ENCODE peak calls at places on chromosome 21, in four cellular contexts. One of them, this sample, is unnamed.
A peak's percentile ranks its signal among the peaks of the same experiment; 100 is the strongest.

GRCh38 chr21:18951291-18952038 is 547.9 kb upstream of the TMPRSS15 start:
- DNase-seq in fibroblast of the aortic adventitia: no peak
- DNase-seq in fibroblast of lung: no peak
- DNase-seq in brain microvascular endothelial cell: no peak
- DNase-seq in this sample: no peak

GRCh38 chr21:39006653-39007417 is 176.4 kb downstream of the PSMG1 start:
- DNase-seq in fibroblast of the aortic adventitia: peak; percentile 91
- DNase-seq in fibroblast of lung: peak; percentile 63
- DNase-seq in brain microvascular endothelial cell: no peak
- DNase-seq in this sample: no peak

GRCh38 chr21:43645414-43645891 is 13.8 kb downstream of the HSF2BP start:
- DNase-seq in fibroblast of the aortic adventitia: peak; percentile 84
- DNase-seq in fibroblast of lung: peak; percentile 80
- DNase-seq in brain microvascular endothelial cell: peak; percentile 84
- DNase-seq in this sample: peak; percentile 35

GRCh38 chr21:9837946-9838801 is 683.2 kb upstream of the TPTE start:
- DNase-seq in fibroblast of the aortic adventitia: no peak
- DNase-seq in fibroblast of lung: no peak
- DNase-seq in brain microvascular endothelial cell: no peak
- DNase-seq in this sample: no peak

GRCh38 chr21:16891821-16892220 is 621.0 kb upstream of the CXADR start:
- DNase-seq in fibroblast of the aortic adventitia: peak; percentile 79
- DNase-seq in fibroblast of lung: peak; percentile 39
- DNase-seq in brain microvascular endothelial cell: peak; percentile 83
- DNase-seq in this sample: peak; percentile 9

GRCh38 chr21:31596055-31596454 is 63.4 kb upstream of the SOD1 start:
- DNase-seq in fibroblast of the aortic adventitia: no peak
- DNase-seq in fibroblast of lung: no peak
- DNase-seq in brain microvascular endothelial cell: no peak
- DNase-seq in this sample: no peak

GRCh38 chr21:37319551-37319950 is 47.0 kb upstream of the DYRK1A start:
- DNase-seq in fibroblast of the aortic adventitia: no peak
- DNase-seq in fibroblast of lung: no peak
- DNase-seq in brain microvascular endothelial cell: no peak
- DNase-seq in this sample: no peak

GRCh38 chr21:28336299-28336698 is 656.4 kb downstream of the LTN1 start:
- DNase-seq in fibroblast of the aortic adventitia: peak; percentile 98
- DNase-seq in fibroblast of lung: peak; percentile 93
- DNase-seq in brain microvascular endothelial cell: peak; percentile 60
- DNase-seq in this sample: peak; percentile 58

GRCh38 chr21:27382404-27382803 is 415.5 kb upstream of the ADAMTS5 start:
- DNase-seq in fibroblast of the aortic adventitia: no peak
- DNase-seq in fibroblast of lung: peak; percentile 39
- DNase-seq in brain microvascular endothelial cell: no peak
- DNase-seq in this sample: no peak

GRCh38 chr21:42829417-42829816 is 49.9 kb downstream of the WDR4 start:
- DNase-seq in fibroblast of the aortic adventitia: no peak
- DNase-seq in fibroblast of lung: no peak
- DNase-seq in brain microvascular endothelial cell: no peak
- DNase-seq in this sample: no peak

DNA sequence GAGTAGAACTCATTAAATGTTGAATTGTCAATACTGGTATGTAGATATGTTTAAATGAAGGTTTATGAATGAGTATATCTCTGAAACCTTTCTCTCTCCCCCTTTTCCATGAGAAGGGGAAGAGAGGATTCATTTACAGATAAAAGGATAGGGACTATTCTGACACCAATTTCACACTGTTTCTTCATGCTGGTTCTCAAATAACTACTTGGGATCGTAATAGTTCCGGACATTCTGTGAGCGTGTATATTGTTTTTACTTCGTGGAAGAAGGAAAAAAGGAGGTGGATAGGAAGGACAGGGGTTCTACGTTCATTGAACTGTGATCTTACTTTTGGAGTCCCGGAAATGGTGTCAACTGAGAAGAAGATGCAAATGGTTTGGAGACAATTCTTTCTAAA is 284.2 kb downstream of the GRIK1 start:
- DNase-seq in fibroblast of the aortic adventitia: no peak
- DNase-seq in fibroblast of lung: no peak
- DNase-seq in brain microvascular endothelial cell: no peak
- DNase-seq in this sample: no peak
- TF ChIP-seq CTCF in fibroblast of the aortic adventitia: no peak
- TF ChIP-seq CTCF in fibroblast of lung: no peak
- TF ChIP-seq CTCF in brain microvascular endothelial cell: no peak
- TF ChIP-seq CTCF in this sample: no peak

DNA sequence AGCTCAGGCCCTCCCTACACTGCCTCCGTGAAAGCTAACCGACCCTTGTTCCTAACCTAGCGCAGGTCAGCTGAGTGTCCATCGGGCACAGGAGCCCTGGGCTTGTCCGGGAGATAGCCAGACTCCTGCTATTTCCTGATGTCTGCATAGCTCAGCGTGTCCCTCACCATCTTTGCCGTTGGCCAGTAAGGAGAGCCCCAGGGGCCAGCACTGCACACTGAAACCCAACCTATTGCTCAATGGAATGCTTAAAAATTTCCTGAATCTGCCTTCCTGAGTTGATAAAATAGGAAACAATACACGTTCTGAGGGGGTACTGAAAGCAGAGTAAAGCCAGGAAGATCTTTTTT is 2.2 kb downstream of the RUNX1 start:
- DNase-seq in fibroblast of the aortic adventitia: no peak
- DNase-seq in fibroblast of lung: no peak
- DNase-seq in brain microvascular endothelial cell: peak; percentile 63
- DNase-seq in this sample: peak; percentile 6
- H3K4me3 ChIP-seq in fibroblast of the aortic adventitia: peak overlapping the region; percentile 45
- H3K4me3 ChIP-seq in fibroblast of lung: no peak overlapping the region
- H3K4me3 ChIP-seq in brain microvascular endothelial cell: peak overlapping the region; percentile 60
- H3K4me3 ChIP-seq in this sample: peak overlapping the region; percentile 37

DNA sequence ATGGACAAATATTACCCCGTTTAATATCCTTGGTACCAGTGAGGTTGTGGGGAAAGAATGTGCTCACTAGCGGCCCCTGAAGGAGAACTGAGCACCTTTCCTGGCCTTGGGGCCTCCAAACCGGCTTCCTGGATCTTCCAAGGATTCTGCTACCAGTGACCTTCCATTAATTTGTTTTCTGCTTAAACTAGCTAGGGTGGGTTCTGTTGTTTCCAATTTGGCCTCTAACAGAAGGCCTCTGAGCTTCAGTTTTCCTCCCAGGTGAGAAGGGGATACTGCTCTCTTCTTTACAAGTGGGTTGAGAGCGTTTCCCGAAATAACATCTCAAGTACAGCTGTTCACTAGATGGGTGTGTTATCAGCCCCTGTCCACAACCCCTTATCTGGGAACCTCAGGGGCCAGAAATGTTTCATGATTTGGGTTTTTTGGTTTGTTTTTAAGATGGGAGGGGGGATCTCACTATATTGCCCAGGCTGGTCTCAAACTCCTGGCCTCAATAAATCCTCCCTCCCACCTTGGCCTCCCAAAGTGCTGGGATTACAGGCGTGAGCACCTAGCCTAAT is 16.9 kb upstream of the IFNGR2 start:
- DNase-seq in fibroblast of the aortic adventitia: no peak
- DNase-seq in fibroblast of lung: no peak
- DNase-seq in brain microvascular endothelial cell: no peak
- DNase-seq in this sample: no peak
- TF ChIP-seq CTCF in fibroblast of the aortic adventitia: no peak
- TF ChIP-seq CTCF in fibroblast of lung: peak; percentile 12
- TF ChIP-seq CTCF in brain microvascular endothelial cell: peak; percentile 59
- TF ChIP-seq CTCF in this sample: peak; percentile 44

DNA sequence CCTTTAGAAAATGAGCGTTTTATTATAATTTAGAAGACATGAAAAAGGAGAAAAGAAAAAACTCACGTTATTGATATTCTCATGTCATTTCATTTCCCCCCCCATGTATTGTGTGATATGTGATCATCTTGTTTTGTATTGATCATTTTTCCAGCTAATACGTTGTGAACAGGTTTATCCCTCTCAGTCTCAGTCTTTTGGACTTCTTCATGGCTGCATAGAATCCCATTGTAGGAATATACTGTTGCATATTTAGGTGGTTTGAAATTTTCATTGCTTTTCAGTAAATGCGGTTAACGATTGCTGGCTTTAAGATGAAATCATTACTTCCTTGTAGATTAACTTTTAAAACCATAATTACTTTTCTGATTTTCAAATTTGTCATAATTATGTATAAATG is 1.6 kb downstream of the SON start:
- DNase-seq in fibroblast of the aortic adventitia: no peak
- DNase-seq in fibroblast of lung: no peak
- DNase-seq in brain microvascular endothelial cell: no peak
- DNase-seq in this sample: no peak
- H3K4me3 ChIP-seq in fibroblast of the aortic adventitia: peak overlapping the region; percentile 75
- H3K4me3 ChIP-seq in fibroblast of lung: peak overlapping the region; percentile 85
- H3K4me3 ChIP-seq in brain microvascular endothelial cell: peak overlapping the region; percentile 73
- H3K4me3 ChIP-seq in this sample: peak overlapping the region; percentile 56

DNA sequence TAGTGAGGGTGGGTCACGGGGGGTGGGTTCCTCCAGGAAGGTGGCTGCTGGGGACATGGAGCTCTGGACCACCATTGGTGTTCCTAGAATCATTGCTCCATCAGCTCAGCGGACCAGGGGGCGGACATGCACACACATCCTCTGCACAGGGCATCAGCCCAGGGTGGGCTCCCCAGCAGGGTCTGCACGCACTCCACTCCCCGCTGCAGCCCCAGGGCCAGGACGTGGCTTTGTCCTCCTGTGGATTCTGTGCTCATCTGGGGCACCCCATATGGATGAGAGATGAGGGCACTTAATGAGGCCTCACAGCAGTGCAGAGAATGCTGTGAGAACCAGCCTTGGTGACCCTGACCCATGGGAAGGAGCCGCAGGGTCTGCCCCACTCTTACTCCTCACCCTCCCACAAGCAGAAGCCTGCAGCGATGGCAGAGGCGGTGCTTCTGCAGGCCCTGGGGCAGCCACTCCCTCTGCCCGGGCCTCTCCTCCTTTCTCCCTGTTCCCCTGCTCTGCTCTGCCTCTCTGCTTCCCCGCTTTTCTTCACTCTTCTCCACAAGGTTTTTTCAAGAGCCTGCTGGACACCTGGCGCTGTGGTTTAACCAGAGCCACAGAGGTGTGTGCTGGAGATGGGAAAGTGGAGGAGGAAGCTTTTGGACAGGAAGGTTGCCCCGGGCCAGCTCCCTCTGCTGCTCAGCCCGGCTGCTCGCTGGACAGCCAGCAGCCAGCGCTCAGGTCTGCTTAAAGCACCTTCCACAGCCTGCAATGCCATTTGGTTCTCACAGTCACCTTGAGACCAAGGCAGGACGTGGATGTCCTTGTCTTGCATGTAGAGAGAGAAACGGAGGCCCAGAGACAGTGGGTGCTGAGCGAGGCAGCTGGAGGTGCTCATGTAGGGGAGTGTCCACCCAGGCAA is 26.2 kb upstream of the PCBP3 start:
- DNase-seq in fibroblast of the aortic adventitia: no peak
- DNase-seq in fibroblast of lung: no peak
- DNase-seq in brain microvascular endothelial cell: no peak
- DNase-seq in this sample: no peak
- TF ChIP-seq CTCF in fibroblast of the aortic adventitia: no peak
- TF ChIP-seq CTCF in fibroblast of lung: no peak
- TF ChIP-seq CTCF in brain microvascular endothelial cell: no peak
- TF ChIP-seq CTCF in this sample: no peak

GRCh38 chr21:41709965-41710822 is 56.7 kb downstream of the RIPK4 start:
- DNase-seq in fibroblast of the aortic adventitia: no peak
- DNase-seq in fibroblast of lung: no peak
- DNase-seq in brain microvascular endothelial cell: no peak
- DNase-seq in this sample: no peak

GRCh38 chr21:41712730-41713129 is 54.1 kb downstream of the RIPK4 start:
- DNase-seq in fibroblast of the aortic adventitia: no peak
- DNase-seq in fibroblast of lung: no peak
- DNase-seq in brain microvascular endothelial cell: no peak
- DNase-seq in this sample: no peak

GRCh38 chr21:41712201-41712600 is 54.7 kb downstream of the RIPK4 start:
- DNase-seq in fibroblast of the aortic adventitia: no peak
- DNase-seq in fibroblast of lung: no peak
- DNase-seq in brain microvascular endothelial cell: no peak
- DNase-seq in this sample: no peak

GRCh38 chr21:41710823-41711160 is 56.1 kb downstream of the RIPK4 start:
- DNase-seq in fibroblast of the aortic adventitia: no peak
- DNase-seq in fibroblast of lung: no peak
- DNase-seq in brain microvascular endothelial cell: no peak
- DNase-seq in this sample: no peak

DNA sequence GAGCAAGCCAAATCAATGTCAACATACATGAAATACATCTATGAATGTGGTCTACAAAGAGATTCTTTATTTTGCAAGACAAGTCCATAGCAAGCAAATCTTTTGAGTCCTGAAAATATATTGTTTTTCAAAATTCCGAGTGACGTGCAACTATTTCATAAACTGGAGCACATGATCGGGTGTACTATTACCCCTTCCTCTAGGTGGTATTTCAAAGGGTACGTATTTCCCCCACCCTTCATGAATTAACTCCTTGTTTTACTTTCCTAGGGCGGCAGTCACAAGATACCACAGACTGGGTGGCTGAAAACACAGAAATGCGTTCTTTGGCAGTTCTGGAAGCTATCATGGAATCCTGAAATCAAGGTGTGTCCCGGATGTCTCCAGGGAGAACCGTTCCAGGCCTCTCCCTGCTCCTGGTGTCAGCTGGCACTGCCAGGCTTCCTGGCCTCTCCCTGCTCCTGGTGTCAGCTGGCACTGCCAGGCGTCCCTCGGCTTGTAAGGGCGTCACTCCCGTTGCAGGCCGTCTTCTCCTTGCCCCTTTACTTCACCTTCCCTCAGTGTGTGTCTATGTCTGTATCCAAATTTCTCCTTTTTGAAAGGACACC is 55.3 kb downstream of the RIPK4 start:
- DNase-seq in fibroblast of the aortic adventitia: no peak
- DNase-seq in fibroblast of lung: no peak
- DNase-seq in brain microvascular endothelial cell: no peak
- DNase-seq in this sample: no peak
- H3K4me3 ChIP-seq in fibroblast of the aortic adventitia: no peak overlapping the region
- H3K4me3 ChIP-seq in fibroblast of lung: no peak overlapping the region
- H3K4me3 ChIP-seq in brain microvascular endothelial cell: no peak overlapping the region
- H3K4me3 ChIP-seq in this sample: no peak overlapping the region

GRCh38 chr21:17901458-17902092 is 82.4 kb upstream of the C21orf91 start:
- DNase-seq in fibroblast of the aortic adventitia: peak; percentile 11
- DNase-seq in fibroblast of lung: no peak
- DNase-seq in brain microvascular endothelial cell: no peak
- DNase-seq in this sample: no peak

GRCh38 chr21:17903929-17904639 is 84.9 kb upstream of the C21orf91 start:
- DNase-seq in fibroblast of the aortic adventitia: peak; percentile 37
- DNase-seq in fibroblast of lung: no peak
- DNase-seq in brain microvascular endothelial cell: no peak
- DNase-seq in this sample: no peak

GRCh38 chr21:17903029-17903806 is 84.1 kb upstream of the C21orf91 start:
- DNase-seq in fibroblast of the aortic adventitia: peak; percentile 62
- DNase-seq in fibroblast of lung: peak; percentile 73
- DNase-seq in brain microvascular endothelial cell: no peak
- DNase-seq in this sample: no peak

GRCh38 chr21:17900281-17900989 is 81.3 kb upstream of the C21orf91 start:
- DNase-seq in fibroblast of the aortic adventitia: no peak
- DNase-seq in fibroblast of lung: no peak
- DNase-seq in brain microvascular endothelial cell: no peak
- DNase-seq in this sample: no peak

GRCh38 chr21:17900990-17901385 is 81.8 kb upstream of the C21orf91 start:
- DNase-seq in fibroblast of the aortic adventitia: no peak
- DNase-seq in fibroblast of lung: no peak
- DNase-seq in brain microvascular endothelial cell: no peak
- DNase-seq in this sample: no peak
- TF ChIP-seq CTCF in fibroblast of the aortic adventitia: no peak
- TF ChIP-seq CTCF in fibroblast of lung: no peak
- TF ChIP-seq CTCF in brain microvascular endothelial cell: no peak
- TF ChIP-seq CTCF in this sample: no peak

GRCh38 chr21:44910229-44911065 is 10.3 kb downstream of the ITGB2 start:
- DNase-seq in fibroblast of the aortic adventitia: no peak
- DNase-seq in fibroblast of lung: no peak
- DNase-seq in brain microvascular endothelial cell: no peak
- DNase-seq in this sample: no peak
- H3K4me3 ChIP-seq in fibroblast of the aortic adventitia: no peak overlapping the region
- H3K4me3 ChIP-seq in fibroblast of lung: no peak overlapping the region
- H3K4me3 ChIP-seq in brain microvascular endothelial cell: no peak overlapping the region
- H3K4me3 ChIP-seq in this sample: no peak overlapping the region